ENCODE peak calls at places on chromosomes 6 and 20, in five cellular contexts. H, W, X, D and O are unnamed samples.
A peak's percentile ranks its signal among the peaks of the same experiment; 100 is the strongest.

GRCh38 chr6:10993896-10994295 is 50.2 kb downstream of the ELOVL2 start:
- DNase-seq in H (no peak), W (no peak), X (no peak), D (no peak), O (no peak)

GRCh38 chr6:43086022-43086658 is 10.0 kb downstream of the PTK7 start:
- DNase-seq in H (no peak), W (no peak), X (no peak), D (peak; percentile 70), O (no peak)

GRCh38 chr20:61738601-61739069 is 327.0 kb downstream of the TAF4 start:
- DNase-seq in H (no peak), W (no peak), X (no peak), D (no peak), O (peak; percentile 25)

GRCh38 chr6:125340946-125341345 is 39.2 kb upstream of the HDDC2 start:
- DNase-seq in H (no peak), W (no peak), X (no peak), D (no peak), O (no peak)

GRCh38 chr20:62779417-62779685 is 16.9 kb upstream of the MRGBP start:
- DNase-seq in H (no peak), W (no peak), X (no peak), D (no peak), O (no peak)

GRCh38 chr6:35026434-35027222 is 114.5 kb downstream of the TCP11 start:
- DNase-seq in H (no peak), W (no peak), X (no peak), D (no peak), O (no peak)

GRCh38 chr20:51563597-51564332 is 21.2 kb upstream of the NFATC2 start:
- DNase-seq in H (peak; percentile 41), W (peak; percentile 51), X (peak; percentile 36), D (peak; percentile 79), O (peak; percentile 57)

GRCh38 chr6:27188206-27188884 is 59.2 kb upstream of the PRSS16 start:
- DNase-seq in H (peak; percentile 53), W (peak; percentile 46), X (peak; percentile 56), D (peak; percentile 64), O (peak; percentile 63)

GRCh38 chr20:1897486-1897885 is 2.3 kb downstream of the SIRPA start:
- DNase-seq in H (no peak), W (no peak), X (no peak), D (peak; percentile 66), O (no peak)

GRCh38 chr6:30213999-30214982 is 1.1 kb upstream of the TRIM26 start:
- DNase-seq in H (peak; percentile 80), W (peak; percentile 85), X (peak; percentile 81), D (peak; percentile 72), O (peak; percentile 92)

GRCh38 chr6:159043236-159043635 is 1.6 kb downstream of the TAGAP start:
- DNase-seq in H (no peak), W (no peak), X (no peak), D (no peak), O (no peak)

GRCh38 chr6:4370066-4370465 is 234.7 kb upstream of the ECI2 start:
- DNase-seq in H (no peak), W (no peak), X (no peak), D (no peak), O (no peak)

GRCh38 chr6:122400467-122401089 is 1.1 kb downstream of the HSF2 start:
- DNase-seq in H (no peak), W (no peak), X (no peak), D (no peak), O (no peak)

GRCh38 chr6:90701146-90701781 is 114.4 kb upstream of the MAP3K7 start:
- DNase-seq in H (no peak), W (no peak), X (no peak), D (peak; percentile 57), O (no peak)

GRCh38 chr20:50218987-50219435 is 28.4 kb downstream of the CEBPB start:
- DNase-seq in H (peak; percentile 33), W (no peak), X (no peak), D (no peak), O (no peak)

GRCh38 chr6:6686176-6686575 is 97.7 kb downstream of the LY86 start:
- DNase-seq in H (no peak), W (no peak), X (no peak), D (no peak), O (no peak)

GRCh38 chr20:38835792-38836191 is 30.3 kb downstream of the PPP1R16B start:
- DNase-seq in H (no peak), W (no peak), X (no peak), D (no peak), O (no peak)

GRCh38 chr6:7087491-7087979 is 20.2 kb upstream of the RREB1 start:
- DNase-seq in H (no peak), W (no peak), X (no peak), D (no peak), O (no peak)

GRCh38 chr6:170223718-170224693 is 66.9 kb downstream of the DLL1 start:
- DNase-seq in H (no peak), W (no peak), X (no peak), D (no peak), O (no peak)

GRCh38 chr6:155561262-155561970 is 105.8 kb upstream of the NOX3 start:
- DNase-seq in H (no peak), W (no peak), X (no peak), D (no peak), O (no peak)

GRCh38 chr6:106360410-106360988 is at the start of gene CRYBG1:
- DNase-seq in H (peak; percentile 92), W (peak; percentile 84), X (peak; percentile 69), D (peak; percentile 72), O (peak; percentile 61)

GRCh38 chr20:32828029-32828666 is 8.4 kb downstream of the MAPRE1 start:
- DNase-seq in H (no peak), W (no peak), X (no peak), D (no peak), O (no peak)

GRCh38 chr6:149293244-149293643 is 24.3 kb upstream of the TAB2 start:
- DNase-seq in H (no peak), W (no peak), X (no peak), D (no peak), O (no peak)

GRCh38 chr20:53884859-53885654 is 185.3 kb downstream of the BCAS1 start:
- DNase-seq in H (no peak), W (no peak), X (no peak), D (no peak), O (no peak)

GRCh38 chr6:17884501-17885039 is 102.9 kb downstream of the KIF13A start:
- DNase-seq in H (no peak), W (no peak), X (no peak), D (no peak), O (no peak)

DNA sequence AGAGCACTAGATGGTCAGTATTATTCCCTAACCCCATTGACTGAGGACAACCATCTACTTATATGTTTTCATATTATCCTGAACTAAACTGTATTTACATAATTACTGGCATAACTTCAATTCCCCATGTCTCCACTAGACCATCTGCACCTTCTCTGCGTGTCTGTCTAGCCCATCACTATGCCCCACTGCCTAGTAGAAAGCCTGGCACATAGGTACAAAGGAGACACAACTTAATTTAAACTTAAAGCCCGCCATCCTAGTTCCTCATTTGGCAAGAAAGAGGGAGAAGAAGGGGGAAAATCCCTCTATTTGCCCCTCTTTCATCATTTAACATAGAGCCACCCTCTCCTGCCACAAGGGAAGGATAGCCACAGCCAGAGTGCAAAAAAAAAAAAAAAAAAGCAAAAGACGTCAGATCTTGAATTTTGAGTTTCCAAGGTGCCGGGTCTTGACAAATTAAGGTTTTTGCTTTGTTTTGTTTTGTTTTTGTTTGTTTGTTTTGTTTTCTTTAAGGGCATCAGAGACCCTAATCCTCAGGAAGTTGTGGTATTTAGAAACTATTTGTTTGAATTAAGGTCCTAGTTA is 1.8 kb downstream of the PKIG start:
- DNase-seq in H (no peak), W (no peak), X (no peak), D (no peak), O (no peak)
- TF ChIP-seq CTCF in H (no peak), W (no peak), X (no peak), D (no peak), O (no peak)

GRCh38 chr20:57476641-57477461 is 48.1 kb downstream of the CTCFL start:
- DNase-seq in H (no peak), W (no peak), X (no peak), D (no peak), O (no peak)
- H3K4me1 ChIP-seq in H (no peaks in the 10 kb centered on the region), W (no peaks in the 10 kb centered on the region), X (no peaks in the 10 kb centered on the region), D (peaks cover 19% of the 10 kb centered on the region), O (peaks cover 7% of the 10 kb centered on the region)

GRCh38 chr6:63527658-63528514 is 44.4 kb upstream of the LOC128125822 start:
- DNase-seq in H (peak; percentile 73), W (peak; percentile 66), X (peak; percentile 46), D (peak; percentile 6), O (peak; percentile 62)

GRCh38 chr6:63523630-63524029 is 48.6 kb upstream of the LOC128125822 start:
- DNase-seq in H (no peak), W (no peak), X (no peak), D (no peak), O (no peak)

GRCh38 chr6:63526931-63527330 is 45.3 kb upstream of the LOC128125822 start:
- DNase-seq in H (no peak), W (no peak), X (no peak), D (no peak), O (no peak)

GRCh38 chr6:63521475-63522210 is 50.6 kb upstream of the LOC128125822 start:
- DNase-seq in H (no peak), W (no peak), X (no peak), D (no peak), O (no peak)

DNA sequence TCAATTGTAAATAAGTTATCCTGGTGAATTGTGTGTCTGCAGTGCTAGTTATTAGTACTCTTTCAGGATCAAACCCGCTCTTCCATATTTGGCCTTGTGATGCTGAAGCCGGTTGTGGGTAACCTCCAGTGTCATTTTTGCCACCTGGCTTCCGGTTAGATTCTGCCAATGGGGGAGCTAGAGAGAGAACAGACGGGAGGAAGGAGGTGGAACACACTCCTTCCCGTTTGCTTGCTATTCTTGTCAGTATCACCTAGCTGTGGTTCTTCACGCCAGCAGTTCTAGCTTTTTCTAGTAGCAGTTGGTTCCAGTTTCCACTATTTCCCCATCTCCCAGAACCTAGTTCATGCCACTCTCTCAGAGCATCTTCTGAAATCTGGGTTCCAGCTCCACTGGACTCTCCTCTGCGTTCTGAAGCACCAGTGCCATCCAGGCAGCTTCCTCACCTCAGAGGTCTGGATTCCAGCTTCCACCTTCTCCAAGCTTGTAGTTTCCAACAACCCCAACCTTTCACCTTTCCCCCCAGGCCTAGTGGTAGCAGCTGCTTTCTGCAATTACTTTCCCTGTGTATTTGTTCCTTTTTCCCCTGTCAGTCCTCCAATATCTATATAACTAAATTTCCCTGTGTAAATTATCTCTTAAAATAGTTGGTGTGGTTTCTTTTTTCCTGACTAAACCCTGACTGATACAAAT is 46.9 kb upstream of the LOC128125822 start:
- DNase-seq in H (no peak), W (no peak), X (no peak), D (no peak), O (no peak)
- TF ChIP-seq CTCF in H (no peak), W (no peak), X (no peak), D (no peak), O (no peak)

GRCh38 chr6:1312193-1312443 is 220 bp downstream of the FOXQ1 start:
- DNase-seq in H (no peak), W (no peak), X (no peak), D (no peak), O (no peak)
- H3K4me1 ChIP-seq in H (no peaks in the 10 kb centered on the region), W (peaks cover 34% of the 10 kb centered on the region), X (peaks cover 4% of the 10 kb centered on the region), D (peaks cover 9% of the 10 kb centered on the region), O (peaks cover 4% of the 10 kb centered on the region)